ENCODE peak calls at places on chromosomes 2 and 18, in four cellular contexts. G is Peyer's patch, Z is fibroblast of pulmonary artery, D is upper lobe of right lung. P is an unnamed sample.
A peak's percentile ranks its signal among the peaks of the same experiment; 100 is the strongest.

GRCh38 chr18:45625596-45625995 is 10.3 kb downstream of the SLC14A2 start:
- DNase-seq in Z (no peak), G (no peak), D (no peak), P (no peak)

GRCh38 chr2:241188386-241189092 is at the start of gene ANO7:
- DNase-seq in G (no peak), D (peak; percentile 64), Z (no peak), P (no peak)

GRCh38 chr2:201420442-201421113 is 30.7 kb downstream of the TRAK2 start:
- DNase-seq in G (no peak), D (no peak), Z (peak; percentile 48), P (peak; percentile 61)

GRCh38 chr2:144350151-144350802 is 169.6 kb downstream of the ZEB2 start:
- DNase-seq in D (no peak), G (no peak), Z (peak; percentile 83), P (no peak)

GRCh38 chr2:36482576-36483214 is 115.3 kb downstream of the FEZ2 start:
- DNase-seq in D (no peak), Z (peak; percentile 51), G (no peak), P (peak; percentile 74)

GRCh38 chr2:84880645-84881521 is at the start of gene TRABD2A:
- DNase-seq in Z (no peak), G (peak; percentile 38), D (peak; percentile 75), P (no peak)

GRCh38 chr2:238063414-238064189 is 2.8 kb downstream of the SCLY start:
- DNase-seq in G (no peak), D (no peak), Z (no peak), P (no peak)

GRCh38 chr18:8525692-8526091 is 83.5 kb upstream of the RAB12 start:
- DNase-seq in Z (no peak), G (no peak), D (no peak), P (no peak)

GRCh38 chr2:27263287-27264252 is 723 bp upstream of the SLC30A3 start:
- DNase-seq in Z (no peak), G (no peak), D (no peak), P (no peak)

GRCh38 chr2:12202301-12202700 is 455.9 kb downstream of the LPIN1 start:
- DNase-seq in Z (peak; percentile 90), D (no peak), G (no peak), P (peak; percentile 48)

GRCh38 chr2:179264238-179265081 is at the start of gene SESTD1:
- DNase-seq in Z (peak; percentile 45), D (peak; percentile 90), G (peak; percentile 56), P (peak; percentile 41)

GRCh38 chr2:154133823-154134222 is 262.1 kb downstream of the GALNT13 start:
- DNase-seq in G (no peak), D (no peak), Z (peak; percentile 23), P (peak; percentile 73)

GRCh38 chr2:86372641-86373502 is 35.4 kb upstream of the REEP1 start:
- DNase-seq in Z (peak; percentile 63), D (no peak), G (no peak), P (peak; percentile 45)

GRCh38 chr2:119718391-119719260 is 39.6 kb downstream of the TMEM177 start:
- DNase-seq in D (no peak), G (no peak), Z (no peak), P (no peak)
- H3K4me3 ChIP-seq in D (no peak overlapping the region), G (no peak overlapping the region), Z (no peak overlapping the region), P (no peak overlapping the region)

DNA sequence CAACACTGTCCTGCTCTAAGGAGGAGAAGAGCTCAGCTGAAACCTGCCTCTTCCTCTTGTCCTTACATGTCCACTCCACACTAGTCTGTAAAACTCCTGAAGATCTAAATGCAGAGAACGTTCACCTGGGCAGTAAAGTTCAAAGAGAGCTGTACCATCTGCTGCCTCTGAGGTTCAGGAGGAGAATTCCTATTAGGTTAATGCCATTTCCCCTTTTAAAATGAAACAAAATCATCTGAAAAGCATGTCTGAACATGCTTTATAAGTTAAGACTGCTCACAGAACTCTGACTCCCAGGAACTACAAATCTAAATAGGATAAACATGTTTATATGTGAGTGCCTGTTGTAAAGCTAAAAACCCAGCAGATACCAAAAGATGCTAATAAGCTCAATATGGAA is 164.4 kb downstream of the AFF3 start:
- DNase-seq in D (no peak), G (no peak), Z (no peak), P (no peak)
- TF ChIP-seq CTCF in D (no peak), G (no peak), Z (no peak), P (no peak)

DNA sequence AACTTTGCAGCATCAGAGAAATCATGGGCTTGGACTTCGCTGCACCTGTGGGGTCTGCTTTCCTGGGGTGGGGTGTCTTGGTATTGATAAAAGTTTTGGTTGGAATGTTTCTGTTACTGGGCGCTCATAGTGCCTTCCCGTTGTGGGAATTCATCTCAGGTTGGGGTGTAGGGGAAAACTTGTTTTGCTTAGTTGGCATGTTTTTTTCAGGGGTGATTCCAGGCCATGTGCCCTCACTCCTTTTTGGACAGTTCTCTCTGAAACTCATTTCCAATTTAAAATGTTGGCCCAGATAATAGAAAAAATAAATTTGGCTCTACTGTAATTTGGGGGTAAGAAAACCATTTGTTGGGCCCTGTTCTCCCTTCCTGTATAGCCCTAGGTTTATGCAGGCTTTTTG is 1.5 kb downstream of the LTBP1 start:
- DNase-seq in G (no peak), D (no peak), Z (no peak), P (no peak)
- H3K4me3 ChIP-seq in G (peak overlapping the region; percentile 91), D (peak overlapping the region; percentile 66), Z (peak overlapping the region; percentile 76), P (peak overlapping the region; percentile 66)

GRCh38 chr18:63506336-63506646 is 29.5 kb downstream of the SERPINB5 start:
- DNase-seq in D (no peak), G (no peak), Z (no peak), P (no peak)
- TF ChIP-seq CTCF in D (no peak), G (no peak), Z (no peak), P (no peak)

GRCh38 chr2:167646557-167646956 is 600.8 kb downstream of the STK39 start:
- DNase-seq in Z (no peak), D (no peak), G (no peak), P (no peak)
- H3K4me3 ChIP-seq in Z (no peak overlapping the region), D (no peak overlapping the region), G (no peak overlapping the region), P (no peak overlapping the region)

GRCh38 chr18:53553030-53553429 is 671.4 kb downstream of the MBD2 start:
- DNase-seq in Z (no peak), G (no peak), D (no peak), P (no peak)
- TF ChIP-seq CTCF in Z (no peak), G (no peak), D (no peak), P (no peak)

DNA sequence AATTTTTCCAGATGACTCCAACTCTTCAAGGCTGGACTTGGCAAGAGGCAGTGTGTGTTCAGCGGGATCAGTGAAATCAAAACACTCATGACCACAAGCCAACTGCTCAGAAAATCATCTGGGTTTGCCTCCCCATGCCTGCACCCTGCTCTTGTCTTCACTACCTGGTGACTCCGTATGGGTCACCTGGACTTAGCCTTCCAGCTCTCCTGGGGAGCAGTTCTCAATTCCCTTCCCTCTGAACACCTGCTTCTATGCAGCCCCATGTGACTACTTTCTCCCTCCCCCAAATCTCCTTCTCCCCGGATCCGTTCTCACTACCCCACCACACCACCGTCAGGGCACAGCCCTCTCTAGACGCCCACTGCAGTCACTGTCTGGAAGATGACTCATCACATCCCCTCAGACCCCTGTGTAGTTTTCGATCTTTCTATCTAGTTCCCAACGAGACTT is 130.2 kb upstream of the ID2 start:
- DNase-seq in Z (no peak), D (no peak), G (no peak), P (no peak)
- H3K4me3 ChIP-seq in Z (no peak overlapping the region), D (no peak overlapping the region), G (no peak overlapping the region), P (no peak overlapping the region)